ENCODE peak calls at places on chromosomes 16 and 17, in eight cellular contexts. T, M, Q, D, A, R, F and J are unnamed samples.

GRCh38 chr16:68658258-68658973 is 13.3 kb downstream of the CDH3 start:
- DNase-seq in D (no peak), F (peak), R (no peak), Q (no peak), T (peak), A (peak), M (no peak), J (peak)

GRCh38 chr16:54547052-54547451 is 260.5 kb upstream of the IRX3 start:
- DNase-seq in D (no peak), F (no peak), T (no peak), A (no peak), Q (no peak), R (no peak), M (no peak), J (no peak)

GRCh38 chr17:1188812-1189211 is 9.0 kb upstream of the ABR start:
- DNase-seq in T (peak), Q (peak), A (peak), M (no peak), R (peak), F (peak), D (peak), J (no peak)

GRCh38 chr17:82296511-82297279 is 20.7 kb downstream of the CD7 start:
- DNase-seq in D (no peak), R (no peak), M (no peak), Q (no peak), T (no peak), A (no peak), F (peak), J (no peak)

GRCh38 chr17:28949185-28950016 is 1.9 kb downstream of the PHF12 start:
- DNase-seq in F (peak), T (peak), M (peak), A (peak), Q (peak), D (peak), R (peak), J (peak)

GRCh38 chr17:16552637-16553045 is 16.4 kb downstream of the ZNF287 start:
- DNase-seq in Q (no peak), F (no peak), R (no peak), T (no peak), M (no peak), D (no peak), A (no peak), J (no peak)

GRCh38 chr16:64996641-64997040 is 125.2 kb downstream of the CDH11 start:
- DNase-seq in R (no peak), Q (no peak), M (no peak), A (no peak), D (no peak), T (no peak), F (no peak), J (no peak)

GRCh38 chr16:74281285-74281684 is 15.3 kb upstream of the PSMD7 start:
- DNase-seq in D (no peak), F (no peak), Q (no peak), R (no peak), T (no peak), A (no peak), M (no peak), J (no peak)

GRCh38 chr16:59330030-59330670 is 596.0 kb upstream of the GOT2 start:
- DNase-seq in T (no peak), F (no peak), Q (no peak), A (peak), M (no peak), R (no peak), D (no peak), J (peak)

GRCh38 chr16:15041260-15042011 is 14.4 kb downstream of the NTAN1 start:
- DNase-seq in D (no peak), A (peak), Q (peak), T (peak), M (no peak), F (peak), R (peak), J (peak)

GRCh38 chr16:50879873-50880695 is 138.2 kb downstream of the CYLD start:
- DNase-seq in R (no peak), M (no peak), A (no peak), Q (no peak), T (no peak), F (no peak), D (no peak), J (no peak)

GRCh38 chr16:49588729-49589384 is 215.3 kb downstream of the C16orf78 start:
- DNase-seq in Q (no peak), T (no peak), F (peak), M (no peak), R (no peak), D (no peak), A (peak), J (peak)

GRCh38 chr17:7889166-7889584 is 586 bp downstream of the CHD3 start:
- DNase-seq in Q (peak), A (peak), T (peak), F (peak), R (peak), D (peak), M (peak), J (peak)

GRCh38 chr16:21953541-21953902 is 361 bp downstream of the UQCRC2 start:
- DNase-seq in D (no peak), Q (no peak), F (no peak), A (no peak), R (no peak), M (no peak), T (no peak), J (no peak)

GRCh38 chr16:27123795-27124194 is 57.1 kb downstream of the C16orf82 start:
- DNase-seq in M (no peak), T (no peak), R (no peak), D (no peak), Q (no peak), F (peak), A (peak), J (no peak)

GRCh38 chr17:34865696-34866095 is 95.6 kb downstream of the CCT6B start:
- DNase-seq in R (no peak), Q (no peak), F (no peak), A (no peak), M (no peak), D (no peak), T (no peak), J (no peak)

GRCh38 chr17:49518346-49519078 is 23.4 kb downstream of the NGFR start:
- DNase-seq in A (no peak), Q (no peak), F (no peak), R (no peak), T (no peak), M (no peak), D (no peak), J (no peak)

GRCh38 chr17:76841776-76842405 is 26.3 kb upstream of the MGAT5B start:
- DNase-seq in F (no peak), T (no peak), Q (no peak), D (no peak), A (no peak), M (no peak), R (no peak), J (no peak)
- H3K4me3 ChIP-seq in F (no peak), T (no peak), Q (no peak), D (no peak), A (no peak), M (no peak), R (no peak), J (no peak)

DNA sequence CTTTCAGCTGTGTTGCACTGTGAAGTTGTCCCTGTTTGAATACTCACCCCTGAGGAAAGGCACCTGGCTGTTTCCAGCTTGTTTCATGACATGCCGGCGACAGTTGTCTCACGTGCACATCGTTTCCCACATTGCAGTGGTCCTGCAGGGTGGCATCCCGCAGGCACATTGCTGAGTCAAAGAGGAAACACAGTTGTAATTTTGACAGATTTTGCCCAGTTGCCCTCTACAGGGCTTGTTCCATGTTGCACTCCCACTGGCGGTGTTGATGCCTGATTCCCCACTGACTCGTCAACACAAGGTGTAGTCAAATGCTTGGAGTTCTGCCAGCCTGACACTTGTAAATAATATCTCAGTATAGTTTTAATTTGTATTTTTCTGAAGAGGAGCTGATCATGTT is 23.8 kb downstream of the EPN2 start:
- DNase-seq in A (no peak), R (no peak), Q (no peak), D (no peak), T (no peak), M (no peak), F (no peak), J (no peak)
- TF ChIP-seq CTCF in A (no peak), R (no peak), Q (no peak), D (no peak), T (no peak), M (peak), F (no peak), J (peak)

GRCh38 chr17:67831268-67831667 is 6.0 kb downstream of the BPTF start:
- DNase-seq in A (no peak), F (no peak), R (no peak), T (no peak), Q (no peak), M (no peak), D (no peak), J (no peak)

GRCh38 chr17:67829331-67829730 is 4.0 kb downstream of the BPTF start:
- DNase-seq in M (no peak), R (no peak), D (no peak), Q (no peak), F (no peak), T (no peak), A (no peak), J (no peak)

GRCh38 chr17:67833134-67833533 is 7.8 kb downstream of the BPTF start:
- DNase-seq in A (no peak), Q (no peak), D (no peak), R (no peak), T (no peak), M (no peak), F (no peak), J (no peak)

GRCh38 chr17:67833946-67834631 is 8.8 kb downstream of the BPTF start:
- DNase-seq in D (no peak), Q (no peak), T (no peak), A (no peak), R (no peak), F (no peak), M (no peak), J (no peak)

DNA sequence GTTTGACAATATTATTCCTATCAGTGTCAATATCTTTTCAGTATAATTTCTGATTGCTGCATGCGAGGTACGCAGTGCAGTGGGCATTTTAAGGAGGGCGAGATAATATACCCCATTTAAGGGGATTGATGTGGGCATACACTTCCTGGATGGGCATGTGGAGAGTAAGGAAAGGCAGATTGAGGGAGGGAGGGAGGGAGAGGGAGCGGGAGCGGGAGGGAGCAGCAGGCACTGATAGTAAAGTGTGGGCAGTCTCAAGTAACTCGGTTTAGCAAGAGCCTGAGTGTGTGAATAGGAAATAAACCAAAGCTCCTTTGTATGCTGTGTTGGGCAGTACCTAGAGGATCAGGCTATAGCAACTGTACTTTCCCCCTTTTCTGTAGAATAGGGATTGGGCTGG is 5.1 kb downstream of the BPTF start:
- DNase-seq in Q (no peak), R (no peak), M (no peak), D (no peak), A (peak), T (no peak), F (no peak), J (no peak)
- H3K4me3 ChIP-seq in Q (no peak), R (no peak), M (no peak), D (no peak), A (no peak), T (no peak), F (no peak), J (no peak)

GRCh38 chr17:63943745-63944144 is 11.6 kb upstream of the CD79B start:
- DNase-seq in M (no peak), F (no peak), A (no peak), D (no peak), Q (no peak), T (no peak), R (no peak), J (no peak)
- TF ChIP-seq CTCF in M (no peak), F (peak), A (no peak), D (no peak), Q (no peak), T (no peak), R (no peak), J (peak)